ENCODE peak calls at places on chromosomes 4 and X, in seven cellular contexts. E, T, F, D, O, Z and U are unnamed samples.

GRCh38 chrX:49838374-49838773 is 9.3 kb downstream of the PAGE4 start:
- DNase-seq in F (peak), D (no peak), T (peak), O (no peak), E (peak), Z (peak), U (no peak)

GRCh38 chrX:36957425-36958328 is 50.5 kb upstream of the FAM47C start:
- DNase-seq in Z (no peak), D (no peak), F (no peak), O (no peak), T (no peak), E (no peak), U (no peak)

GRCh38 chrX:140572724-140573123 is 67.9 kb upstream of the SOX3 start:
- DNase-seq in Z (peak), F (peak), T (peak), D (no peak), O (no peak), E (no peak), U (no peak)

GRCh38 chr4:10080874-10081606 is 35.6 kb downstream of the WDR1 start:
- DNase-seq in F (no peak), D (no peak), Z (peak), T (no peak), E (no peak), O (no peak), U (no peak)

GRCh38 chr4:70624226-70624793 is 4.2 kb upstream of the ENAM start:
- DNase-seq in F (no peak), E (no peak), T (no peak), Z (no peak), O (no peak), D (no peak), U (no peak)

GRCh38 chr4:55269970-55270369 is 76.1 kb upstream of the SRD5A3 start:
- DNase-seq in E (no peak), T (no peak), O (no peak), Z (peak), D (no peak), F (no peak), U (no peak)

GRCh38 chrX:118974908-118975671 is 672 bp downstream of the LONRF3 start:
- DNase-seq in F (no peak), E (peak), Z (peak), T (no peak), D (no peak), O (peak), U (no peak)

GRCh38 chr4:147461161-147461560 is 19.7 kb upstream of the EDNRA start:
- DNase-seq in E (no peak), F (peak), O (no peak), Z (no peak), D (no peak), T (peak), U (no peak)

GRCh38 chr4:112973897-112974296 is 75.6 kb upstream of the ANK2 start:
- DNase-seq in Z (no peak), T (no peak), O (no peak), F (no peak), D (no peak), E (no peak), U (no peak)

GRCh38 chr4:140497776-140498636 is at the start of gene MGAT4D:
- DNase-seq in O (no peak), D (no peak), F (no peak), T (no peak), E (no peak), Z (no peak), U (no peak)

DNA sequence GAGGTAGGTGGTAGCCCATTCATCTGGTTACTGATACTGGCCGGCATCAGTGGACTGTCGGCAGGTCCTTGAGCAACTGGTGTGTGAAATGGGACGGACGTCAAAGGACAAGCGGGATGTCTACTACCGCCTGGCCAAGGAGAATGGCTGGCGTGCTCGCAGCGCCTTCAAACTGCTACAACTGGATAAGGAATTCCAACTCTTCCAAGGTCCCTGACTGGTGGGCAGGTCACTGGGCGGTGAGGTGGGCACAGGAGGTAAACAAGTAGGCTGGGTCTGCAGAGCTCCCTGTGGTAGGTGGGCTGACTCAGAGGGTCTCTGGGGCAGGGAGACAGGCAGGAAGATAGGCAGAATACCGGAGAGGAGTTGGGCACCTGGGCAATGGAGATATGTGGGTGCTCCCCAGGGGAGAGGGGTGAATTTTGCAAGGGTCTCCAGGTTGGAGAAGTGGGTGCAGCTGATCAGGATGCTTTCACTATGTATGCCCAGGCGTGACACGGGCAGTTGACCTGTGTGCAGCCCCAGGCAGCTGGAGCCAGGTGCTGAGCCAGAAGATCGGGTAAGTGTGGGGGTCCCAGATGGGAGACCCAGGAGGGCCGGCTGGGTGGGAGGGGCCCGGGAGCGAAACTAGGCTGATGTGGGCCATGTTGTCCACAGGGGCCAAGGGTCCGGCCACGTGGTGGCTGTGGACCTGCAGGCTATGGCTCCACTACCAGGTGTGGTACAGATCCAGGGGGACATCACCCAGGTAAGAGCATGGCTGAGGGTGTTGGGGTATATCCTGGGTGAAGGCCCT is 2.2 kb downstream of the FTSJ1 start:
- DNase-seq in F (no peak), O (no peak), Z (no peak), D (no peak), T (no peak), E (no peak), U (no peak)
- H3K4me3 ChIP-seq in F (no peak), O (no peak), Z (no peak), D (peak), T (no peak), E (no peak), U (no peak)

DNA sequence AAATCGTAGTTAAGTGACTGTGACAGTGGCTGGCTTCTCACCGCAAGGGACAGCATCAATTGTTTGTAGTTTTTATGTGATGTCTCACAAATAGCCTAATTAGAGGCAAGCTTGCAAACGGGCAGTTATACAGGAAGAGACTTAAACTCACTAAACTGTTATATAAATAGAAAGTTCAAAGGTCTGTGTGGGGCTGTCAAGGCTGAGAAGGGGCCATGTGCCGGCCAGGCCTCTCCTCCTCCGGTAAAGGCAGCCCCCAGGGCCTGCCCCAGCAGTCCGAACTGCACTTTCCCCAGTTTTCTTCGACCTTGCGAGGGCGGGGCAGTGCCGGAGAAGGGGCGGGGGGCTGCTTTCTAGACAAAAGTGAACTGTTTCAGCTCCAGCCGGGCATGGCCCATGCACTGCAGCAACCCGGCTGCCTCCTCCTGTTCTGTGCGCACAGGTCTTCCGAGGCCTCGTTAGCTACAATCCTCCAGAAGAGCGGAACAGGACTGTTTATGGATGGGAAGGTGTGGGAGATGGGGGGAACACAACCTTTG is 4.1 kb downstream of the AFF2 start:
- DNase-seq in Z (no peak), D (no peak), T (no peak), E (no peak), F (no peak), O (no peak), U (no peak)
- H3K4me3 ChIP-seq in Z (no peak), D (no peak), T (no peak), E (no peak), F (no peak), O (no peak), U (no peak)

DNA sequence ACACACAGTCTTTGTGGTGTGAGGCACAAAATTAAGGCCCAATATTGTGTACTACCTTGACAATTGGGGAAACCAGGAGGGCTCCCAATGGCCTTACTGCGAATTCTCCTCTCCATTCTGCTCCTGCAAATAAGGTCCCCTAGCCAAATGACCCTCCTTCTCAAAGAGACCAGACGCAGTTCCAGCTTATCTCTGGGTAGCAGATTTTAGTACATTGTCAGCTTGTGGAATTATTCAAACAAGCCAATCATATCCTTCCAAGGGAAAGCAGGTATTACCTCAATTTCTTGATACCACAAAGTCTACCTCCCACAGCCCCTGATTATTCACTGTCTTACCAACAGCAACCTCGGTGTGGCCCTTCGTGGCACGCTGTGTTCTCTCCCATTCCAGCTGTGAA is 7.8 kb upstream of the ZBTB33 start:
- DNase-seq in E (no peak), T (no peak), O (no peak), Z (no peak), D (no peak), F (no peak), U (no peak)
- H3K4me3 ChIP-seq in E (no peak), T (no peak), O (no peak), Z (no peak), D (no peak), F (no peak), U (no peak)

DNA sequence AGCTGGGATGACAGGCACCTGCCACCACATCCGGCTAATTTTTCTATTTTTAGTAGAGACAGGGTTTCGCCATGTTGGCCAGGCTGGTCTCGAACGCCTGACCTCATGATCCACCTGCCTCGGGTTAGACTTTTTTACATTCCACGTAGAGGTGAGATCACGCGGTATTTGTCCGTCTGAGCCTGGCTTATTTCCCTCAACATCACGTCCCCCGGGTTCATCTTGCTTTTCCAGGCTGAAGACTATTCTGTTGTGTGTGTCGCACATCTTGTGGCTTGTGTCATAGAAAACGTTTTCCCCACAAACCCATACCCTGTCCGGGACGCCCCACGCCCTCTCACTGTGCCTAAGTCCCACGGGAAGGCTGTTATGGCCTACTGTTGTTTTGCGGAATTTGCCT is 185.3 kb downstream of the CRLF2 start:
- DNase-seq in Z (no peak), F (no peak), D (no peak), E (no peak), O (no peak), T (no peak), U (no peak)
- H3K4me3 ChIP-seq in Z (no peak), F (no peak), D (no peak), E (no peak), O (no peak), T (no peak), U (no peak)

GRCh38 chr4:189046642-189047041 is 894.0 kb upstream of the FRG1 start:
- DNase-seq in T (peak), Z (no peak), F (peak), O (no peak), E (no peak), D (no peak), U (no peak)
- H3K4me3 ChIP-seq in T (no peak), Z (no peak), F (no peak), O (no peak), E (no peak), D (no peak), U (no peak)